ENCODE peak calls at places on chromosomes 1 and 21, in five cellular contexts. T is WTC11; G is naive B cell; H is activated T-helper 1 cell treated with anti-CD3 and anti-CD28 coated beads, Interleukin-2, amount 50 U/mL, for 16 hours; R is posterior cingulate gyrus. Q is an unnamed sample.

GRCh38 chr1:235297579-235297978 is 30.4 kb downstream of the ARID4B start:
- DNase-seq in T (no peak), G (no peak), H (no peak), R (no peak), Q (peak)

GRCh38 chr1:29354511-29355098 is 118.3 kb downstream of the PTPRU start:
- DNase-seq in T (no peak), G (no peak), H (no peak), R (peak), Q (no peak)

GRCh38 chr1:31111290-31111951 is 45.9 kb upstream of the PUM1 start:
- DNase-seq in T (no peak), G (no peak), H (no peak), R (no peak), Q (no peak)

GRCh38 chr1:177948336-177948972 is 21.4 kb downstream of the SEC16B start:
- DNase-seq in T (peak), G (no peak), H (no peak), R (peak), Q (no peak)

GRCh38 chr1:116990612-116991151 is 10.9 kb upstream of the CD101 start:
- DNase-seq in T (no peak), G (no peak), H (no peak), R (no peak), Q (no peak)

GRCh38 chr21:33751120-33751519 is 108.8 kb downstream of the ITSN1 start:
- DNase-seq in T (no peak), G (no peak), H (no peak), R (no peak), Q (no peak)

GRCh38 chr1:231162300-231162969 is 577 bp downstream of the TRIM67 start:
- DNase-seq in T (peak), G (peak), H (no peak), R (peak), Q (peak)

GRCh38 chr1:202278751-202279150 is 63.0 kb downstream of the UBE2T start:
- DNase-seq in T (no peak), G (no peak), H (no peak), R (no peak), Q (no peak)

GRCh38 chr1:19209439-19209989 is 552 bp downstream of the UBR4 start:
- DNase-seq in T (no peak), G (peak), H (peak), R (no peak), Q (no peak)

GRCh38 chr1:67853704-67854103 is 20.4 kb upstream of the GNG12 start:
- DNase-seq in T (peak), G (no peak), H (no peak), R (peak), Q (no peak)

GRCh38 chr1:238469146-238469601 is 578.5 kb upstream of the ZP4 start:
- DNase-seq in T (no peak), G (no peak), H (no peak), R (no peak), Q (no peak)

GRCh38 chr1:14598007-14598497 is 433 bp upstream of the KAZN start:
- DNase-seq in T (peak), G (no peak), H (no peak), R (peak), Q (no peak)

GRCh38 chr1:113874017-113874879 is 2.7 kb upstream of the PTPN22 start:
- DNase-seq in T (no peak), G (no peak), H (no peak), R (no peak), Q (peak)

GRCh38 chr1:230286166-230286889 is 139.8 kb downstream of the PGBD5 start:
- DNase-seq in T (no peak), G (no peak), H (no peak), R (peak), Q (no peak)

GRCh38 chr1:153752561-153753195 is 22.5 kb upstream of the SLC27A3 start:
- DNase-seq in T (no peak), G (no peak), H (no peak), R (no peak), Q (no peak)

GRCh38 chr1:150808851-150809250 is 791 bp upstream of the CTSK start:
- DNase-seq in T (no peak), G (no peak), H (no peak), R (no peak), Q (no peak)

GRCh38 chr21:35593000-35593502 is 467.3 kb downstream of the SETD4 start:
- DNase-seq in T (no peak), G (no peak), H (no peak), R (no peak), Q (no peak)

GRCh38 chr1:108149796-108150467 is 50.2 kb downstream of the SLC25A24 start:
- DNase-seq in T (no peak), G (no peak), H (no peak), R (no peak), Q (no peak)

GRCh38 chr1:180778782-180779398 is 133.8 kb upstream of the KIAA1614 start:
- DNase-seq in T (peak), G (no peak), H (no peak), R (no peak), Q (no peak)